ENCODE peak calls at places on chromosomes 2 and 18, in ten cellular contexts. L is IMR-90, Z is foreskin fibroblast, I is AG04450, Q is heart left ventricle, O is uterus, W is breast epithelium, K is lower lobe of right lung, F is mammary epithelial cell, J is fibroblast of mammary gland. B is an unnamed sample.

GRCh38 chr2:179741317-179741716 is 120.1 kb downstream of the ZNF385B start:
- DNase-seq in L (no peak), Z (no peak), I (no peak), Q (no peak), O (no peak), W (no peak), K (no peak), F (no peak), J (peak), B (no peak)

GRCh38 chr2:47339745-47340541 is 63.0 kb upstream of the MSH2 start:
- DNase-seq in L (peak), Z (no peak), I (no peak), Q (no peak), O (no peak), W (peak), K (no peak), F (peak), J (peak), B (peak)

GRCh38 chr2:236769981-236770671 is 200.5 kb downstream of the ACKR3 start:
- DNase-seq in L (peak), Z (peak), I (peak), Q (no peak), O (no peak), W (no peak), K (no peak), F (peak), J (peak), B (peak)

GRCh38 chr2:195359043-195359735 is 297.8 kb upstream of the SLC39A10 start:
- DNase-seq in L (no peak), Z (no peak), I (no peak), Q (no peak), O (no peak), W (no peak), K (no peak), F (no peak), J (no peak), B (no peak)

GRCh38 chr2:148130571-148130970 is 109.7 kb downstream of the MBD5 start:
- DNase-seq in L (peak), Z (peak), I (peak), Q (no peak), O (no peak), W (no peak), K (no peak), F (peak), J (peak), B (peak)

GRCh38 chr18:8942021-8942908 is 160.2 kb upstream of the NDUFV2 start:
- DNase-seq in L (no peak), Z (no peak), I (no peak), Q (no peak), O (no peak), W (no peak), K (no peak), F (no peak), J (peak), B (no peak)

GRCh38 chr2:25275575-25275965 is 66.2 kb downstream of the DNMT3A start:
- DNase-seq in L (no peak), Z (no peak), I (no peak), Q (no peak), O (no peak), W (no peak), K (no peak), F (no peak), J (no peak), B (no peak)

GRCh38 chr2:239246723-239247122 is 154.1 kb downstream of the HDAC4 start:
- DNase-seq in L (no peak), Z (no peak), I (no peak), Q (no peak), O (no peak), W (no peak), K (no peak), F (peak), J (no peak), B (peak)

GRCh38 chr2:181072486-181072885 is 92.1 kb downstream of the UBE2E3 start:
- DNase-seq in L (peak), Z (peak), I (no peak), Q (no peak), O (no peak), W (no peak), K (no peak), F (no peak), J (peak), B (peak)

GRCh38 chr2:938181-939005 is 12.3 kb upstream of the SNTG2 start:
- DNase-seq in L (no peak), Z (no peak), I (no peak), Q (no peak), O (no peak), W (no peak), K (no peak), F (no peak), J (peak), B (no peak)

GRCh38 chr2:24084386-24085375 is at the start of gene TP53I3:
- DNase-seq in L (peak), Z (peak), I (peak), Q (peak), O (peak), W (peak), K (peak), F (peak), J (peak), B (peak)

GRCh38 chr2:240642806-240643092 is 17.5 kb downstream of the GPR35 start:
- DNase-seq in L (no peak), Z (no peak), I (no peak), Q (no peak), O (no peak), W (peak), K (no peak), F (no peak), J (no peak), B (no peak)

GRCh38 chr2:23669413-23670244 is 257.3 kb downstream of the ATAD2B start:
- DNase-seq in L (peak), Z (peak), I (no peak), Q (peak), O (peak), W (peak), K (peak), F (peak), J (peak), B (peak)

GRCh38 chr18:48142994-48143393 is 212.5 kb upstream of the SMAD2 start:
- DNase-seq in L (no peak), Z (no peak), I (no peak), Q (no peak), O (no peak), W (no peak), K (no peak), F (no peak), J (no peak), B (no peak)

GRCh38 chr2:21837561-21837960 is 713.8 kb downstream of the TDRD15 start:
- DNase-seq in L (no peak), Z (no peak), I (no peak), Q (no peak), O (no peak), W (no peak), K (no peak), F (no peak), J (no peak), B (no peak)

GRCh38 chr2:101219281-101219680 is 33.4 kb upstream of the CNOT11 start:
- DNase-seq in L (no peak), Z (no peak), I (no peak), Q (no peak), O (no peak), W (no peak), K (no peak), F (no peak), J (no peak), B (no peak)

GRCh38 chr2:105712166-105712915 is 32.4 kb upstream of the NCK2 start:
- DNase-seq in L (no peak), Z (no peak), I (no peak), Q (no peak), O (no peak), W (no peak), K (no peak), F (peak), J (peak), B (peak)

GRCh38 chr18:8661754-8662573 is 43.4 kb upstream of the MTCL1 start:
- DNase-seq in L (peak), Z (no peak), I (no peak), Q (no peak), O (no peak), W (no peak), K (no peak), F (peak), J (no peak), B (peak)

GRCh38 chr2:239599299-239599698 is 198.5 kb upstream of the HDAC4 start:
- DNase-seq in L (no peak), Z (no peak), I (no peak), Q (no peak), O (peak), W (no peak), K (peak), F (no peak), J (no peak), B (no peak)

GRCh38 chr18:76498064-76498463 is 3.0 kb upstream of the ZNF516 start:
- DNase-seq in L (no peak), Z (no peak), I (no peak), Q (no peak), O (no peak), W (no peak), K (no peak), F (no peak), J (no peak), B (no peak)
- H3K4me3 ChIP-seq in L (no peak), Z (no peak), I (no peak), Q (no peak), O (no peak), W (no peak), K (no peak), F (no peak), J (no peak), B (no peak)

GRCh38 chr18:51537487-51537886 is 340.0 kb upstream of the MEX3C start:
- DNase-seq in L (no peak), Z (no peak), I (no peak), Q (peak), O (no peak), W (peak), K (no peak), F (peak), J (no peak), B (peak)
- TF ChIP-seq CTCF in L (no peak), Z (no peak), I (no peak), Q (peak), O (no peak), W (no peak), K (no peak), F (peak), J (no peak), B (peak)

GRCh38 chr2:170973225-170973491 is 44.1 kb downstream of the GORASP2 start:
- DNase-seq in L (no peak), Z (no peak), I (no peak), Q (no peak), O (no peak), W (no peak), K (no peak), F (peak), J (no peak), B (no peak)
- H3K4me3 ChIP-seq in L (peak), Z (peak), I (peak), Q (peak), O (no peak), W (peak), K (peak), F (peak), J (peak), B (peak)

GRCh38 chr18:36769611-36770314 is 59.0 kb downstream of the TPGS2 start:
- DNase-seq in L (no peak), Z (no peak), I (no peak), Q (no peak), O (no peak), W (no peak), K (peak), F (no peak), J (no peak), B (no peak)
- TF ChIP-seq CTCF in L (peak), Z (peak), I (peak), Q (peak), O (peak), W (no peak), K (peak), F (peak), J (peak), B (peak)

GRCh38 chr2:112630268-112630667 is 15.5 kb upstream of the SLC20A1 start:
- DNase-seq in L (no peak), Z (no peak), I (no peak), Q (no peak), O (no peak), W (peak), K (no peak), F (no peak), J (no peak), B (no peak)
- H3K4me3 ChIP-seq in L (no peak), Z (no peak), I (no peak), Q (no peak), O (no peak), W (no peak), K (no peak), F (peak), J (no peak), B (no peak)

GRCh38 chr2:197008229-197008628 is 81.7 kb upstream of the PGAP1 start:
- DNase-seq in L (peak), Z (peak), I (no peak), Q (no peak), O (no peak), W (no peak), K (no peak), F (peak), J (peak), B (peak)

GRCh38 chr2:197010200-197011020 is 83.9 kb upstream of the PGAP1 start:
- DNase-seq in L (no peak), Z (no peak), I (no peak), Q (no peak), O (no peak), W (no peak), K (no peak), F (no peak), J (no peak), B (no peak)

GRCh38 chr2:197013098-197013497 is 86.6 kb upstream of the PGAP1 start:
- DNase-seq in L (no peak), Z (no peak), I (no peak), Q (no peak), O (no peak), W (no peak), K (no peak), F (no peak), J (no peak), B (no peak)

GRCh38 chr2:197011033-197011432 is 84.5 kb upstream of the PGAP1 start:
- DNase-seq in L (no peak), Z (no peak), I (no peak), Q (no peak), O (no peak), W (no peak), K (no peak), F (no peak), J (no peak), B (no peak)

DNA sequence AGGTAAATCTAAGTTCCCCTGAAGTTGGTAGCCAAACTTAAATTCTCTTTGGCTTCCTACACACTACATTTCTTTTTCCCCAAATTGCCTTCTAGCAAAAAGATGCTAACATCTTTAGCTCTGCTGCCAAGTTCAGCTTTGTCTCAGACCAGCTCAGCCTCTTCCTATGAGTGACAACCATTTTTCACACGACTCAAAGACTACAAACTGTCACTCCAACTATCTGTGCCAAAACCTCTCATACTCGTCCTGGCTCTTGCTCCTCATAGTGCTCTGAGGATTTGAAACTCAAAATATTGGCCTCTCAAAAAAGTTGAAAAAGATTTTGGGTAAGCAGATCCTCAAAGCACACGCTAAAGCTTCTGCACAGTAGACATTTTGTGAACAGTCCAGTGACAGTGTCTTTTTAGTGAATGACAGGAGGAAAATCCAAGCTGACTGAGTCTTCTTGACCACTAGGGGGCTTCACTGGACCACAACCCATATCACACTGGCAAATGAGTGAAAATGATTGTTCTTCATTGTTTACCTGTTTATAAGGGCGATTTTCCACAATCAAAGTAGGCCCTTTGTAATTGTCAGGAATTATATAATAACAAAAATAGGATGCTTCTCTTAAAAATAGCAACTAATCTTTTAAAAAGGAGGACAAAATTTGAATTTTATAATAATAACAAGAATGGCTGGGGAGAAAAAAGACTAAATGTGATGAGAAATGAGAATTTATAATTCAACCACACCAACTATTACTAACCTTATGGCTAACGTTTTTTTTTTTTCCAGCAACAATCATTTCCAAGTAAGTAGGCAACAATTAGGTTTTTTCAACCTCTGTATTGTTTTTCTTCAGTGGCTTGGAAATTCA is 85.5 kb upstream of the PGAP1 start:
- DNase-seq in L (peak), Z (no peak), I (no peak), Q (no peak), O (peak), W (no peak), K (no peak), F (peak), J (peak), B (peak)
- TF ChIP-seq CTCF in L (peak), Z (peak), I (peak), Q (peak), O (peak), W (peak), K (peak), F (peak), J (peak), B (peak)

DNA sequence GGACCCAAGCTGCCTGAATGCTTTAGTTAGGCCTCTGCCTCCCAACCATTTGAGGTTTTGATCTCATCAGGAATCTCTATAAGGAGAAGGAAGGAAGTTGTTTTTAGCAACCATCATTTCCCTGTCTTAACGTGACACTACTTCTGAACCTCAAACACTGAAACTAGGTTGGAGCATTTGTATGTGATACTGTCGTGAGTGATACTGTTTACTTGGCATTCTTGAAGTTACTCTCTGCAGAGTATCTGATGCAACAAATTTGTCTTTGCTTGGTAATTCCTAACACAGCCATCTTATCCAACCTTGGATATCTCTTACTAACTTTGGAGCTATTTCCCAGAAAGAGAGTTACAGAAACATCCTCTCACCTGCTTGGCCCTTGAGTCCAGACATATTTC is 22.1 kb downstream of the TTLL4 start:
- DNase-seq in L (peak), Z (no peak), I (no peak), Q (no peak), O (no peak), W (no peak), K (no peak), F (peak), J (no peak), B (peak)
- H3K4me3 ChIP-seq in L (no peak), Z (no peak), I (no peak), Q (no peak), O (no peak), W (no peak), K (no peak), F (no peak), J (no peak), B (no peak)

GRCh38 chr18:24231773-24232735 is 93.2 kb downstream of the CABYR start:
- DNase-seq in L (peak), Z (peak), I (no peak), Q (no peak), O (peak), W (no peak), K (no peak), F (no peak), J (peak), B (peak)

GRCh38 chr18:24232814-24233213 is 94.0 kb downstream of the CABYR start:
- DNase-seq in L (no peak), Z (no peak), I (no peak), Q (no peak), O (no peak), W (no peak), K (no peak), F (no peak), J (no peak), B (no peak)

GRCh38 chr18:24230766-24231165 is 91.9 kb downstream of the CABYR start:
- DNase-seq in L (no peak), Z (no peak), I (no peak), Q (no peak), O (no peak), W (no peak), K (no peak), F (no peak), J (no peak), B (no peak)

GRCh38 chr18:24234850-24235418 is 96.1 kb downstream of the CABYR start:
- DNase-seq in L (no peak), Z (no peak), I (no peak), Q (peak), O (no peak), W (no peak), K (no peak), F (no peak), J (no peak), B (no peak)

GRCh38 chr18:24234330-24234729 is 95.5 kb downstream of the CABYR start:
- DNase-seq in L (no peak), Z (no peak), I (no peak), Q (peak), O (peak), W (no peak), K (no peak), F (no peak), J (peak), B (no peak)
- TF ChIP-seq CTCF in L (no peak), Z (no peak), I (no peak), Q (no peak), O (no peak), W (no peak), K (no peak), F (no peak), J (no peak), B (no peak)

GRCh38 chr18:2979027-2979570 is 33.8 kb downstream of the LPIN2 start:
- DNase-seq in L (peak), Z (peak), I (peak), Q (no peak), O (no peak), W (no peak), K (no peak), F (no peak), J (peak), B (no peak)

GRCh38 chr18:2978208-2978607 is 34.7 kb downstream of the LPIN2 start:
- DNase-seq in L (no peak), Z (no peak), I (no peak), Q (no peak), O (no peak), W (no peak), K (no peak), F (no peak), J (peak), B (no peak)

GRCh38 chr18:2979871-2980606 is 32.9 kb downstream of the LPIN2 start:
- DNase-seq in L (no peak), Z (no peak), I (no peak), Q (no peak), O (no peak), W (no peak), K (peak), F (no peak), J (peak), B (no peak)

GRCh38 chr18:2976733-2977132 is 36.2 kb downstream of the LPIN2 start:
- DNase-seq in L (no peak), Z (no peak), I (no peak), Q (no peak), O (no peak), W (no peak), K (no peak), F (no peak), J (no peak), B (no peak)

DNA sequence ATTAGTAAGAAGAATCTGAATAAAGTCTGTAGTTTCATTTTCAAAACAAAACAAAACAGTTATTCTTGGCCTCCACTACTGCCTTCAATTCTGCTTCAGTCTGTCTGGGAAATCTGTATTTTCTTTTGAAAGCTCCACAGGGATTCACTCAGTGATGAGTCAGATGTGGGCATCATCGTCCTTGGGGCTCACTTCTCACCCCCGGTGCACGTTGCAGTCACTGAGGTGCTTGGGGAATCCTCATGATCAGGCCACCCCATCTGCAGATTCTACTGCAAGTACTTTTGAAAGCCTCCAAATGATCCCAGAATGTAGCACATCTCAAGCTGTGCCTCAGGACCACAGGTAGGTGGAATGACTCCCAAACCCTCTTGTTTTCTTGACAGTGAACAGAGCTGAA is 34.3 kb downstream of the LPIN2 start:
- DNase-seq in L (peak), Z (peak), I (peak), Q (no peak), O (no peak), W (no peak), K (no peak), F (peak), J (peak), B (peak)
- H3K4me3 ChIP-seq in L (peak), Z (peak), I (peak), Q (no peak), O (no peak), W (no peak), K (no peak), F (no peak), J (peak), B (no peak)

GRCh38 chr2:128512664-128513415 is 194.2 kb upstream of the HS6ST1 start:
- DNase-seq in L (no peak), Z (no peak), I (no peak), Q (no peak), O (no peak), W (no peak), K (no peak), F (no peak), J (no peak), B (no peak)

GRCh38 chr2:128516938-128517337 is 198.3 kb upstream of the HS6ST1 start:
- DNase-seq in L (no peak), Z (no peak), I (no peak), Q (no peak), O (no peak), W (no peak), K (no peak), F (no peak), J (no peak), B (no peak)

GRCh38 chr2:128511731-128512663 is 193.3 kb upstream of the HS6ST1 start:
- DNase-seq in L (no peak), Z (no peak), I (no peak), Q (no peak), O (no peak), W (no peak), K (no peak), F (no peak), J (no peak), B (no peak)

GRCh38 chr2:128513416-128514283 is 195.0 kb upstream of the HS6ST1 start:
- DNase-seq in L (no peak), Z (no peak), I (no peak), Q (no peak), O (no peak), W (no peak), K (peak), F (no peak), J (no peak), B (no peak)

GRCh38 chr2:128514555-128514955 is 195.9 kb upstream of the HS6ST1 start:
- DNase-seq in L (no peak), Z (no peak), I (no peak), Q (no peak), O (no peak), W (no peak), K (no peak), F (no peak), J (no peak), B (no peak)
- TF ChIP-seq CTCF in L (no peak), Z (no peak), I (no peak), Q (no peak), O (no peak), W (no peak), K (no peak), F (no peak), J (no peak), B (no peak)